ENCODE peak calls at places on chromosome 22, in five cellular contexts. O is thyroid gland, M is neural progenitor cell, Z is small intestine, T is adipocyte. D is an unnamed sample. For H3K4me1, the result is how much of the 10 kb centered on the place peaks cover.

GRCh38 chr22:24473278-24473677 is 21.9 kb upstream of the UPB1 start:
- DNase-seq in M (no peak), T (no peak), Z (no peak), O (no peak), D (no peak)

GRCh38 chr22:45290410-45290936 is 5.7 kb downstream of the UPK3A start:
- DNase-seq in T (no peak), Z (peak), M (peak), O (peak), D (no peak)

GRCh38 chr22:25070870-25071465 is 118.5 kb downstream of the KIAA1671 start:
- DNase-seq in O (no peak), M (no peak), Z (no peak), T (peak), D (no peak)

GRCh38 chr22:50670513-50670912 is 2.1 kb upstream of the SHANK3 start:
- DNase-seq in Z (no peak), O (no peak), M (no peak), T (no peak), D (no peak)

GRCh38 chr22:37396488-37397084 is 30.7 kb downstream of the ELFN2 start:
- DNase-seq in Z (no peak), T (no peak), O (no peak), M (no peak), D (no peak)

GRCh38 chr22:37135023-37135422 is 14.7 kb downstream of the IL2RB start:
- DNase-seq in O (no peak), M (no peak), T (no peak), Z (no peak), D (no peak)

GRCh38 chr22:50443801-50444625 is 30.8 kb downstream of the SBF1 start:
- DNase-seq in Z (no peak), M (no peak), O (peak), T (peak), D (no peak)

GRCh38 chr22:25347752-25348102 is 128.3 kb downstream of the CRYBB2 start:
- DNase-seq in Z (no peak), T (peak), O (no peak), M (no peak), D (no peak)

GRCh38 chr22:17307566-17307965 is 61.7 kb upstream of the CECR2 start:
- DNase-seq in M (no peak), O (no peak), Z (no peak), T (no peak), D (no peak)

GRCh38 chr22:48354082-48354481 is 1473.6 kb downstream of the BRD1 start:
- DNase-seq in Z (no peak), O (no peak), M (no peak), T (no peak), D (no peak)

GRCh38 chr22:37230673-37231405 is 13.2 kb downstream of the RAC2 start:
- DNase-seq in O (no peak), Z (no peak), T (no peak), M (no peak), D (no peak)

GRCh38 chr22:20465759-20466077 is 28.1 kb upstream of the SCARF2 start:
- DNase-seq in O (no peak), Z (no peak), T (no peak), M (no peak), D (no peak)

GRCh38 chr22:19806213-19807160 is 45.9 kb downstream of the TBX1 start:
- DNase-seq in M (no peak), Z (peak), O (peak), T (no peak), D (no peak)

GRCh38 chr22:19877626-19878339 is 23.1 kb upstream of the GNB1L start:
- DNase-seq in O (peak), Z (no peak), T (peak), M (peak), D (no peak)

GRCh38 chr22:44365196-44365802 is 52.5 kb upstream of the SHISAL1 start:
- DNase-seq in M (no peak), T (no peak), O (no peak), Z (no peak), D (no peak)

GRCh38 chr22:42919199-42919598 is 62.1 kb upstream of the ARFGAP3 start:
- DNase-seq in T (peak), O (no peak), Z (no peak), M (no peak), D (peak)

GRCh38 chr22:33832558-33833151 is 87.6 kb downstream of the LARGE1 start:
- DNase-seq in O (no peak), M (no peak), T (no peak), Z (no peak), D (no peak)

GRCh38 chr22:44345872-44346271 is 33.1 kb upstream of the SHISAL1 start:
- DNase-seq in O (no peak), M (no peak), Z (no peak), T (no peak), D (no peak)

DNA sequence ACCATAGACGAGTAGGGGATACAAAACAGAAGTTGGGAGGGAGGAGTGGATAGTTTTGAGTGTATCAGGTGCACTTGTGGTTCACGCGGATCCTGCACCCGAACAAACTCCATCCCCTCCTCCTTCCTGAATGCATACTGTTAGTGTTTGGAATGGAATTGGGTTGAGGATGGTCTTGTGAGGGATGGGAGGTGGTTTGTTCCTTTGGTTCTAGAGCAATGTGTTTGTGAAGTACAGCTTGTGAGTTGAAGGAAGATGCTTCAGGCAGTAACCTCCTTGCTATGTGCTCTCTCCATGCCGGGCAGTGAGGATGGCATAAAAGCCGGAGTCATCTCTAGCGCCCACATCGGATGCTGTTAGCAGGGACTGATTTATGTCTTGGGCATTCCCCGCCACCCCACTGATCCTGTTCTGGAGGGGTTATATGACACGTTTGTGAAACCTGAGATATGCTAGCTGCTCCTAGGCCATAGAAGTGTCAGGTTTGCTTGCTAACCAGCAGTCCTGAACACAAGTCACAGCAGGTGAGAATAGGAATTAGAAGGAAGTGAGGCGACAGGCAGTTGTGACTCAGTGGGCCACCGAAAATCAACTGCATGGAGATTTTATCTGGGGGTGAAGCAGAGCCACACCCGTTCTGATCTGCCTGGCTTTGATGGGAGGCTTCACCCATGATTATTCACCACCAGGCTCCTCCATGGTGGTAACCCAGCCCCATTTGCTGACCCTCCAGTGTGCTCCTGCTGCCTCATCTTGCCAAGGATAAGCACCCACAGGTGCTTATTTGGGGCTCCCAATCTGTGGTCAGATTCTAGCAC is 2.2 kb downstream of the BCR start:
- DNase-seq in T (peak), Z (no peak), O (no peak), M (peak), D (no peak)
- H3K4me1 ChIP-seq in T (under half), Z (under half), O (half or more), M (under half), D (half or more)

GRCh38 chr22:23225337-23225723 is 45.0 kb downstream of the BCR start:
- DNase-seq in O (no peak), Z (no peak), M (no peak), T (no peak), D (no peak)
- H3K4me1 ChIP-seq in O (half or more), Z (under half), M (under half), T (under half), D (under half)

DNA sequence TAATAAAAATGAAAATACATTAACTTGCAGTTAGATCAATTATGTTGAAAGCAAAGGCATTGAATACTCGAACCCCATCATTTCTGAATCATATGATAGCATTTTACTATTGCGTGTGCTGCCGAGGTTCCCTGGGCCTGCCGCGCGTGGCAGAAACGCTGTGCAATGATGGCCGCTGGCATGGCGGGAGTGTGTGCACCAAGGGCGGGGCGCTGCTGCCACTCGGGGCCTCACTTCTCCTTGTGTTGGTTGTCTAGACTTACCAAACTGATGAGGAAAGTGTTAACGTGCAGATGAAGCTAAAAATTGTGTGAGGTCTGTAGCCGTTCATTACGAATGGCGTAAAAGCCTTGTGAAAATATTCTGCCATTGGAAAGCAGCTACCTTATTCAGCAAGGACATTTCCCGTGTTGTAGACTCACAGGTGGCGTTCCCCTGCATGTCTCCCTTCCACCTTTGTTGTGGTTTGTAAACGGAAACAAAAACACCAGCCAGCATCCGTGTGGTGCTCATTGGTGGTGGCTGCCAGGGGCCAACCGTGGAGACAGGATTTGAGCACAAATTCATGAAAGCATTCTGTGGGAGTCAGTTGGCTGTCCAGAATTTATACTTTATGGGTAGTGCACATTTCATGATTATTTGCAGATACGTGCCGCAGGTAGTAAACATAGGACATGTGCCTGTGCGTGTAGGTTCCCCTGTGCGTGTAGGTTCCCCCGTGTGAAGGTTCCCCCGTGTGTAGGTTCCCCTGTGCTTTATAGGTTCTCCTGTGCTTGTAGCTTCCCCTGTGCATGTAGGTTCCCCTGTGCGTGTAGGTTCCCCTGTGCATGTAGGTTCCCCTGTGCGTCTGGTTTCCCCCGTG is 5.9 kb upstream of the GRAMD4 start:
- DNase-seq in M (no peak), Z (peak), O (no peak), T (no peak), D (no peak)
- H3K4me1 ChIP-seq in M (under half), Z (under half), O (half or more), T (under half), D (half or more)

DNA sequence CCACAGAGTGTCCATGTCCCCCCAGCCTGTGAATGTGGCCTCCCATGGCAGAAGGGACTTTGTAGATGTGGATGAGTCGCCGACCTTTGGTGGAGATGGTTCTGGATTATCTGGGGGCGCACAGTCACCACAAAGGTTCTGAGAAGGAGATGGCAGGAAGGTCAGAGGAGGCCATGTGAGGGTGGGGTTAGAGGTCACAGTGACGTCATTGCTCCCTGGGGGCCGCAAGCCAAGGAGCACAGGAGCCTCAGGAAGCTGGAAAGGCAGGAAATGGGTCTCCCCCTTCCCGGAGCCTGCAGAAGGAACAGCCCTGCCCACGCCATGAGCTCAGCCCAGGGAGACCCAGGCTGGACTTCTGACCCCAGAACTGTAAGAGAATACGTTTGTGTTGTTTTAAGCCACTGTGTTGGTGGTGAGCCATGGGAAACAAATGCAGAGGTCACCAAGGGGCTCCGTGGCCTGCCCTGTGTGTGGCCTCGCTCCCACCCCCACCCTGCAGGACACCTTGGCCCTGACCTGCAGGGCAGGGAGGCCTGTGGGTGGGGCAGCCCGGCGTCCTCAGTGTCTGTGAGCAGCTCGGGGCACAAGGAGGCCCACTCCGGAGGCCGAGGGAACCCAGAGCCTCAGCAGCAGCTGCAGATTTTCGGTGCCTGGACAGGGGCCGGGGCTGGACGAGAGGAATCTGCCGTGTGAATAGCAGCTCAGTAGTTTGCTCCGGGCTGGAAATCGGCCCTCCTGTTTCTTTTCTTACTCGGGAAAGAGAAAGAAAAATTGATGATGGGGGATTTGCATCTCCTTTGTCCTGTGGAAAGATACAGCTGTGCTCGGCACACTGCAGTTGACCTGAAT is 32.1 kb downstream of the GRAMD4 start:
- DNase-seq in Z (peak), T (no peak), M (no peak), O (no peak), D (peak)
- H3K4me1 ChIP-seq in Z (under half), T (under half), M (under half), O (half or more), D (half or more)

GRCh38 chr22:49382451-49382735 is 445.3 kb downstream of the BRD1 start:
- DNase-seq in O (no peak), T (no peak), Z (no peak), M (no peak), D (no peak)

GRCh38 chr22:49380095-49380827 is 447.4 kb downstream of the BRD1 start:
- DNase-seq in Z (no peak), M (no peak), O (no peak), T (no peak), D (no peak)

GRCh38 chr22:49380828-49381114 is 446.9 kb downstream of the BRD1 start:
- DNase-seq in O (no peak), T (no peak), M (no peak), Z (no peak), D (no peak)

GRCh38 chr22:49377306-49377705 is 450.4 kb downstream of the BRD1 start:
- DNase-seq in M (no peak), T (no peak), O (no peak), Z (no peak), D (no peak)

DNA sequence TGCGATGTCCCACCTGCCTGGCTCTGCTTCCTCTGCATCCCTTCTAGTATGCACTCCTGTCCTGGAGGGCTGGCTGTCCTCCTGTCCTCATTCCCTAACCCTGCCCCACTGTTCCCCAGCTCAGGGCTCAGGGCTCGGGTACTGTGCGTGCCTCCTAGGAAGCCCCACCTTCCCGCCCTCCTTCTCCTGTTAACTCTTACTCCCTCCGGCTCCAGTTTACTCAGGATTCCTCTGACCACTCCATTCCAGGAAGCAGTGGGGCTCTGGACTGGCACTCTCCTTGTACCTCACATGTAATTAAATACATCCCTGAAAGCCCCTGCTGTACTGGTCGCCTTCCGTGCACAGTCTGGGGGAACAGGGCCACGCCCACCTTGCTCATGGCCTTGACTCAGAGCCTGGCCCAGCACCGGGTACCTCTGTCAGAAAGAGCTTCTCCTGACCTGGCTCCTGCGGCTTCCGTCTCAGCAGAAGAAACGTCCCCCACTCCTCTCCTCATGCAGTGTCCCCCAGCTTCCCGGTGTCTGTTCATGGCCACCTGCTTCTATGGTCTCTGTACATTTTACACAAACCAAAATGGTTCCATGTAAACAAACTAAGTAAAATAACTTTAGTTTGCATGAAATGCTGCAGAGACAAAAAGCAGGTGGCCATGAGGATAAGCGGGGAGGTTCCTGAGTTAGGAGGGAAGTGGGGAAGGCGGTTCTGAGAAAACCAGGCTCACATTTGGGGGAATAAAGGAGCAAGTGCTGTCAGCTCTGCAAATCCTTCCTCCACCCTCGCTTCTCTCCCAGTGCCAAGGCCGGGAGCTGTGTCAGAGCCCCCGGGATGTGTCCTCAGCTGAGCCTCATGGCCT is 445.9 kb downstream of the BRD1 start:
- DNase-seq in Z (no peak), O (no peak), M (no peak), T (no peak), D (no peak)
- H3K4me1 ChIP-seq in Z (under half), O (under half), M (under half), T (under half), D (under half)

DNA sequence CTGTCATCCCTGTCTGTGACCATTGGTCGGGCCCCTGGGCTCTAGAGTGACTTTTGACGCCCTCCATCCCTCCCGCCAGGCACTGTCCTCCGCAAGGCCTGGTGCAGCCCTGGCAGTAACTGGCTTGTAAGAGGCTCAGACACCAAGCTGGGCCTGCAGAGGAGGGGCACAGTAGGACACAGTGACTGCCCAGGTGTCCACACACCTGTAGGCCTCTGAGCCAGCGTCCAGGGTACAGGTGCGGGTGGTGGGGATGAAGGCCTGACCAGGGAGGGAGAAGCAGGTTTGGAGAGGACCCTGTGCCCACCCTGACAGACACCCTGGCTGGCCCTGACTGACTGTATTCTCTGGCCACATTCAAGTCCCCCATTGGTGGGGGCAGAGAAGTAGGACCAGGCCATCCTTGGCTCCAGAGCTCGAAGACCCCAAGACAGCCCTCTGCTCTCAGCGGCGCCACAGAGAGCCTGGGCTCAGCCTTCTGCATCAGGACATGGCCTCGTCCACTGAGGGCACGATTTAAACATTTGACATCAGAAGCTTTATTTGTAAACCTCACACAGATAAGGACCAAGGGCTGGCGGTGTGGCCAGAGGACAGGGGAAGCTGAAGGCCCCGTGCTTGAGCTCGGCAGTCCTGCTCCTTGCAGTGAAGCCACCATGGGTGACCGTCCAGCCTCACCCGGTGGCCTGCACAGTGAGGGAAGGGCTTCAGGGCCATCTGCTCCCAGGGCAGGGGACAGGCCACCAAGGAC is 31.4 kb downstream of the PPIL2 start:
- DNase-seq in O (no peak), M (no peak), T (no peak), Z (no peak), D (no peak)
- H3K4me1 ChIP-seq in O (under half), M (under half), T (under half), Z (under half), D (under half)

GRCh38 chr22:32555546-32555945 is 80.9 kb downstream of the FBXO7 start:
- DNase-seq in O (no peak), T (no peak), M (no peak), Z (peak), D (no peak)

GRCh38 chr22:32556150-32556549 is 81.5 kb downstream of the FBXO7 start:
- DNase-seq in M (no peak), T (no peak), O (no peak), Z (no peak), D (no peak)

GRCh38 chr22:32548039-32548438 is 73.4 kb downstream of the FBXO7 start:
- DNase-seq in O (no peak), T (no peak), Z (no peak), M (no peak), D (no peak)

GRCh38 chr22:32557424-32557823 is 82.8 kb downstream of the FBXO7 start:
- DNase-seq in Z (no peak), T (no peak), M (no peak), O (no peak), D (no peak)

DNA sequence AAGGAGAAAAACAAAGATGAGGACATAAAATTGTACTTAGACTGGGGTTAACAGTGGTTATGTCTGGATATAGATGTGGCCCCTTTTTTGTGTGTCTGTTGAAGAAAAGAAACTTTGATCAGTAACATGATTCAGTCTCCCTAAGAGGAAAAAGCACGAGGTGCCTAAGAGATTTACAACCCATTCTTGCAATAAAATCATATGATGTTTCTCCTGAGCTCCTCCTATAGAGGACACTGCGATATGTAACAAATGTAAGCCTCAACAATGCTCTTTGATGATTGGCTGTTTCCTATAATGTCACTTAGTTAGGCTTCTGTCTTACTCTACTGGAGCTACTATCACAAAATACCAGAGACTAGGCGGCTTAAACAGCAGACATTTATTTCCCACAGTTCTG is 77.9 kb downstream of the FBXO7 start:
- DNase-seq in M (no peak), O (no peak), Z (no peak), T (no peak), D (no peak)
- H3K4me1 ChIP-seq in M (under half), O (under half), Z (under half), T (under half), D (under half)

D was measured in HepG2.